ENCODE peak calls at places on chromosomes 1 and 21, in seven cellular contexts. One of them, this sample, is unnamed. For H3K4me1, the result is how much of the 10 kb centered on the place peaks cover.

GRCh38 chr1:20705356-20705755 is 12.5 kb downstream of the KIF17 start:
- DNase-seq in transverse colon: no peak
- DNase-seq in A549: no peak
- DNase-seq in SK-N-SH: no peak
- DNase-seq in K562: peak
- DNase-seq in stomach: no peak
- DNase-seq in ovary: no peak
- DNase-seq in this sample: no peak

GRCh38 chr1:245797592-245798366 is 643.0 kb downstream of the KIF26B start:
- DNase-seq in ovary: no peak
- DNase-seq in transverse colon: no peak
- DNase-seq in K562: peak
- DNase-seq in stomach: no peak
- DNase-seq in SK-N-SH: no peak
- DNase-seq in A549: peak
- DNase-seq in this sample: no peak

GRCh38 chr1:186530104-186530503 is 69.2 kb upstream of the PDC start:
- DNase-seq in stomach: no peak
- DNase-seq in transverse colon: no peak
- DNase-seq in ovary: no peak
- DNase-seq in K562: no peak
- DNase-seq in SK-N-SH: no peak
- DNase-seq in A549: no peak
- DNase-seq in this sample: no peak

GRCh38 chr1:204495078-204495753 is 611 bp upstream of the PIK3C2B start:
- DNase-seq in SK-N-SH: no peak
- DNase-seq in ovary: no peak
- DNase-seq in K562: no peak
- DNase-seq in stomach: no peak
- DNase-seq in transverse colon: no peak
- DNase-seq in A549: no peak
- DNase-seq in this sample: no peak

GRCh38 chr1:224534731-224535130 is 81.4 kb upstream of the CNIH3 start:
- DNase-seq in transverse colon: no peak
- DNase-seq in K562: no peak
- DNase-seq in ovary: no peak
- DNase-seq in A549: no peak
- DNase-seq in stomach: no peak
- DNase-seq in SK-N-SH: no peak
- DNase-seq in this sample: no peak

GRCh38 chr1:16905856-16906702 is 10.3 kb downstream of the RNU1-2 start:
- DNase-seq in K562: peak
- DNase-seq in transverse colon: no peak
- DNase-seq in SK-N-SH: no peak
- DNase-seq in ovary: no peak
- DNase-seq in A549: no peak
- DNase-seq in stomach: no peak
- DNase-seq in this sample: no peak

GRCh38 chr1:9655127-9655723 is 3.7 kb downstream of the PIK3CD start:
- DNase-seq in K562: peak
- DNase-seq in SK-N-SH: no peak
- DNase-seq in ovary: no peak
- DNase-seq in transverse colon: no peak
- DNase-seq in A549: no peak
- DNase-seq in stomach: no peak
- DNase-seq in this sample: no peak

GRCh38 chr1:15802234-15802965 is 5.0 kb downstream of the UQCRHL start:
- DNase-seq in SK-N-SH: no peak
- DNase-seq in stomach: no peak
- DNase-seq in A549: no peak
- DNase-seq in ovary: no peak
- DNase-seq in transverse colon: no peak
- DNase-seq in K562: no peak
- DNase-seq in this sample: no peak

GRCh38 chr1:32172621-32173245 is 6.7 kb upstream of the TXLNA start:
- DNase-seq in A549: no peak
- DNase-seq in K562: no peak
- DNase-seq in ovary: no peak
- DNase-seq in stomach: no peak
- DNase-seq in SK-N-SH: no peak
- DNase-seq in transverse colon: no peak
- DNase-seq in this sample: no peak

GRCh38 chr21:41950941-41951408 is 2.8 kb downstream of the C2CD2 start:
- DNase-seq in K562: no peak
- DNase-seq in ovary: no peak
- DNase-seq in stomach: no peak
- DNase-seq in A549: no peak
- DNase-seq in transverse colon: no peak
- DNase-seq in SK-N-SH: no peak
- DNase-seq in this sample: no peak

GRCh38 chr1:28796321-28797213 is 15.4 kb upstream of the OPRD1 start:
- DNase-seq in SK-N-SH: no peak
- DNase-seq in stomach: no peak
- DNase-seq in transverse colon: no peak
- DNase-seq in A549: no peak
- DNase-seq in ovary: no peak
- DNase-seq in K562: peak
- DNase-seq in this sample: no peak

GRCh38 chr1:81349194-81349965 is 451.4 kb upstream of the ADGRL2 start:
- DNase-seq in A549: no peak
- DNase-seq in transverse colon: no peak
- DNase-seq in K562: no peak
- DNase-seq in ovary: no peak
- DNase-seq in SK-N-SH: peak
- DNase-seq in stomach: no peak
- DNase-seq in this sample: no peak

GRCh38 chr21:45130324-45130774 is 56.0 kb downstream of the ADARB1 start:
- DNase-seq in A549: no peak
- DNase-seq in ovary: peak
- DNase-seq in SK-N-SH: no peak
- DNase-seq in K562: no peak
- DNase-seq in stomach: no peak
- DNase-seq in transverse colon: no peak
- DNase-seq in this sample: no peak

GRCh38 chr1:112396668-112397025 is 633 bp downstream of the CTTNBP2NL start:
- DNase-seq in transverse colon: no peak
- DNase-seq in ovary: no peak
- DNase-seq in A549: no peak
- DNase-seq in SK-N-SH: no peak
- DNase-seq in K562: no peak
- DNase-seq in stomach: no peak
- DNase-seq in this sample: no peak

GRCh38 chr1:84995484-84996334 is 1.2 kb downstream of the MCOLN2 start:
- DNase-seq in SK-N-SH: peak
- DNase-seq in ovary: no peak
- DNase-seq in A549: no peak
- DNase-seq in stomach: no peak
- DNase-seq in transverse colon: no peak
- DNase-seq in K562: no peak
- DNase-seq in this sample: no peak

GRCh38 chr1:39876136-39876535 is 7.2 kb downstream of the TRIT1 start:
- DNase-seq in SK-N-SH: no peak
- DNase-seq in transverse colon: no peak
- DNase-seq in stomach: no peak
- DNase-seq in K562: no peak
- DNase-seq in ovary: no peak
- DNase-seq in A549: no peak
- DNase-seq in this sample: no peak

GRCh38 chr1:192104852-192105251 is 53.4 kb upstream of the RGS18 start:
- DNase-seq in SK-N-SH: no peak
- DNase-seq in K562: no peak
- DNase-seq in ovary: no peak
- DNase-seq in transverse colon: no peak
- DNase-seq in A549: no peak
- DNase-seq in stomach: no peak
- DNase-seq in this sample: no peak

GRCh38 chr1:88655685-88656299 is 28.3 kb upstream of the PKN2 start:
- DNase-seq in transverse colon: no peak
- DNase-seq in SK-N-SH: peak
- DNase-seq in stomach: no peak
- DNase-seq in ovary: no peak
- DNase-seq in A549: peak
- DNase-seq in K562: peak
- DNase-seq in this sample: no peak

GRCh38 chr1:63317007-63317813 is 5.2 kb upstream of the FOXD3 start:
- DNase-seq in stomach: peak
- DNase-seq in transverse colon: peak
- DNase-seq in ovary: no peak
- DNase-seq in SK-N-SH: peak
- DNase-seq in A549: peak
- DNase-seq in K562: peak
- DNase-seq in this sample: no peak

GRCh38 chr1:185409763-185410528 is 92.9 kb upstream of the IVNS1ABP start:
- DNase-seq in K562: no peak
- DNase-seq in stomach: no peak
- DNase-seq in SK-N-SH: no peak
- DNase-seq in transverse colon: no peak
- DNase-seq in A549: no peak
- DNase-seq in ovary: no peak
- DNase-seq in this sample: no peak

GRCh38 chr1:214660900-214661299 is 57.9 kb downstream of the CENPF start:
- DNase-seq in ovary: peak
- DNase-seq in A549: peak
- DNase-seq in K562: no peak
- DNase-seq in transverse colon: peak
- DNase-seq in stomach: peak
- DNase-seq in SK-N-SH: no peak
- DNase-seq in this sample: peak

GRCh38 chr1:47505267-47505666 is 67.4 kb downstream of the FOXD2 start:
- DNase-seq in A549: no peak
- DNase-seq in stomach: no peak
- DNase-seq in ovary: no peak
- DNase-seq in transverse colon: no peak
- DNase-seq in K562: no peak
- DNase-seq in SK-N-SH: no peak
- DNase-seq in this sample: no peak

GRCh38 chr1:94093996-94094395 is 27.0 kb downstream of the ABCA4 start:
- DNase-seq in transverse colon: no peak
- DNase-seq in A549: no peak
- DNase-seq in ovary: no peak
- DNase-seq in K562: no peak
- DNase-seq in SK-N-SH: no peak
- DNase-seq in stomach: no peak
- DNase-seq in this sample: no peak

DNA sequence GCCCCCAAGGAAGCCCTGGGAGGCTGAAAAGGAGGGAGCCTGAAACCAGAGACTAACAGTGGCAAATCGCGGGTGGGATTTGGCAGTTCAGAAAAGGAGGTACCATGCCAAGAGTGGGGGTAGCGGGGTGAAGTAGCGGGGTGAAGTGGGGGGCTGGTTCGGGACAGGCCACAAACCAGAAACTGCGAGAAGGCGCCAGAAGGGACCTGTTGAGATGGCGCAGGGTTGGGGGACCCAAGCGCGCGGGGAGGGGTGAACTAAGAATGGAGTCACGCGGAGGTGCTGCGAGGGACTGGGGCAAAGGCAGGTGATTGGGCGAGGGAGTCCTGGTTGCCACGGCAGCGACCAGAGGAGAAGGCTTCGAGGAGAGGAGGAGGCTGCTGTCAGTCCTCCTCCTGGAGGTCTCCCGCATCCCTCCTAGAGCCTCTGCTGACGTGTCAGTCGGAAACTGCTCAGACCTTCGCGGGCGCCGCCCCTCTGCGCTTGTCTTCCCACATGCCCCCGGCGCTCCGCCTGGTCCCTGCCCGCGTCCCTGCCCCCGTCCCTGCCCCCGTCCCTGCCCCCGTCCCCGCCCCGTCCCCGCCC is 438 bp upstream of the MIA3 start:
- DNase-seq in K562: peak
- DNase-seq in transverse colon: peak
- DNase-seq in SK-N-SH: no peak
- DNase-seq in ovary: peak
- DNase-seq in A549: peak
- DNase-seq in stomach: peak
- DNase-seq in this sample: peak
- TF ChIP-seq EP300 in K562: no peak
- TF ChIP-seq EP300 in transverse colon: no peak
- TF ChIP-seq EP300 in SK-N-SH: no peak
- TF ChIP-seq EP300 in ovary: no peak
- TF ChIP-seq EP300 in A549: no peak
- TF ChIP-seq EP300 in stomach: no peak
- TF ChIP-seq EP300 in this sample: no peak

DNA sequence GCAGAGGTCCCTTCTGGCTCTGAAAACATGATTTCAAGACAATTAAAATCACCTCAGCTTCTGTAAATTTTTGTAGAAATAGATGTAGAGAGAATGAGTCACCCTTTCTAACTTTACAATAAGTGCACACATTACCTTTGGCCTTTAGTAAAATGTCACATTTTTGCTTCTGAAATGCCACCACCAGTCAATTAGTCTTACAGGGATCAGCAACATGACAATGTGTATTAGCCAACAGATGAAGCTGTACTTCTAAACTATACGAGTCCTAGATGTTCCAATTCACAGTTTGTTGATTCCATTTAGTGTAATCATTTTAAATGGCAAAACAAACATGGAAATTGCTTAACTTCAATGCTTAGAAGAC is 23.1 kb downstream of the C21orf91 start:
- DNase-seq in SK-N-SH: no peak
- DNase-seq in A549: no peak
- DNase-seq in transverse colon: no peak
- DNase-seq in K562: no peak
- DNase-seq in ovary: no peak
- DNase-seq in stomach: no peak
- DNase-seq in this sample: no peak
- H3K4me1 ChIP-seq in SK-N-SH: under half
- H3K4me1 ChIP-seq in A549: under half
- H3K4me1 ChIP-seq in transverse colon: under half
- H3K4me1 ChIP-seq in K562: under half
- H3K4me1 ChIP-seq in ovary: under half
- H3K4me1 ChIP-seq in stomach: under half
- H3K4me1 ChIP-seq in this sample: under half

GRCh38 chr21:23021481-23021880 is 2023.3 kb downstream of the NCAM2 start:
- DNase-seq in SK-N-SH: no peak
- DNase-seq in K562: no peak
- DNase-seq in transverse colon: no peak
- DNase-seq in A549: no peak
- DNase-seq in stomach: no peak
- DNase-seq in ovary: no peak
- DNase-seq in this sample: no peak
- TF ChIP-seq EP300 in SK-N-SH: no peak
- TF ChIP-seq EP300 in K562: no peak
- TF ChIP-seq EP300 in transverse colon: no peak
- TF ChIP-seq EP300 in A549: no peak
- TF ChIP-seq EP300 in stomach: no peak
- TF ChIP-seq EP300 in ovary: no peak
- TF ChIP-seq EP300 in this sample: no peak

DNA sequence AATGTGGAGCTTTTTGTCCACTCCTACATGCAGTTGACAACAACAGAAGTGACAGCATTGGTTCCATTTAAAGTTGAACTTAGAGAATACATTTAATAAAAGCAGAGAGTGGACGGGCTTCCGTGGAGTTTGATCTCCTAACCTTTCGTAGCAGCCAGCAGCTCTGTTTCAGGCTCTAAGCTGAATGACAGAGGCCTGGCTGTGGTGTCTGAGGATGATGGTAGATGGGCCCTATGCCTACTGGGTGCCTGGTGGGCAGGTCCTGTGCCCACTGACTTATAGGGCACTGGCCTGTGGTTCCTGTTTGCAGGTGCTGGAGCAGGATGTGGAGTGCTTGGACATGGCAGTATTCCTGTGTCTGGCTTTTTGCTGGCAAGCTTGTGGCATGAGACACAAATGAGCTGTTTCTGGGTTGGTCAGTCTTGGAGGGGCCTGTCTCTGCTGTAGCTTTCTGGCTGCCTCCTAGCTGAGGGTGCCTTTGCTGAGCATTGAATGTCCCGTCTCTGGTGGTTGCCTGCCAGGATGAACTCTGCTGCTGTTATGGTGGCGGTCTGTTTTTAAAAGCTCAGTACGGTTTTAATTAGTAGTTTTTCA is 54.6 kb downstream of the PRDM2 start:
- DNase-seq in A549: no peak
- DNase-seq in stomach: no peak
- DNase-seq in ovary: no peak
- DNase-seq in K562: no peak
- DNase-seq in SK-N-SH: peak
- DNase-seq in transverse colon: no peak
- DNase-seq in this sample: no peak
- H3K4me1 ChIP-seq in A549: under half
- H3K4me1 ChIP-seq in stomach: half or more
- H3K4me1 ChIP-seq in ovary: under half
- H3K4me1 ChIP-seq in K562: under half
- H3K4me1 ChIP-seq in SK-N-SH: under half
- H3K4me1 ChIP-seq in transverse colon: half or more
- H3K4me1 ChIP-seq in this sample: half or more